ENCODE peak calls at places on chromosomes 1 and 21, in nine cellular contexts. O, J, Z, I, N, L, U, Q and C are unnamed samples.

GRCh38 chr1:232923739-232924386 is 26.5 kb upstream of the NTPCR start:
- DNase-seq in U (no peak), L (no peak), I (no peak), O (no peak), N (no peak), J (no peak), Z (peak; percentile 54), Q (peak; percentile 19), C (no peak)

GRCh38 chr1:110674337-110675059 is at the start of gene KCNA3:
- DNase-seq in J (no peak), Z (peak; percentile 72), Q (peak; percentile 54), O (peak; percentile 42), U (peak; percentile 69), N (peak; percentile 35), L (peak; percentile 81), I (peak; percentile 58), C (no peak)

GRCh38 chr1:210624722-210625121 is 296.0 kb downstream of the HHAT start:
- DNase-seq in L (no peak), U (no peak), N (no peak), Q (no peak), J (no peak), I (peak; percentile 72), Z (no peak), O (peak; percentile 25), C (no peak)

GRCh38 chr1:216732121-216732520 is 8.9 kb upstream of the ESRRG start:
- DNase-seq in Q (no peak), I (no peak), U (no peak), O (no peak), L (no peak), Z (no peak), N (no peak), J (no peak), C (no peak)

GRCh38 chr1:26066857-26067256 is 573 bp downstream of the TRIM63 start:
- DNase-seq in L (no peak), Z (no peak), J (no peak), U (no peak), O (peak; percentile 85), N (peak; percentile 66), Q (no peak), I (peak; percentile 56), C (no peak)

GRCh38 chr1:1020415-1021009 is 592 bp downstream of the AGRN start:
- DNase-seq in I (no peak), N (no peak), Q (no peak), L (no peak), O (no peak), U (no peak), Z (no peak), J (no peak), C (no peak)

GRCh38 chr1:150789396-150789795 is 18.7 kb downstream of the CTSK start:
- DNase-seq in U (peak; percentile 40), L (no peak), I (no peak), O (no peak), J (no peak), Z (no peak), Q (no peak), N (no peak), C (no peak)

GRCh38 chr1:11285883-11286734 is 13.1 kb downstream of the UBIAD1 start:
- DNase-seq in U (no peak), L (no peak), N (no peak), I (no peak), Q (no peak), J (no peak), Z (no peak), O (no peak), C (no peak)

GRCh38 chr1:184022651-184023050 is 14.9 kb downstream of the COLGALT2 start:
- DNase-seq in N (peak; percentile 31), Q (no peak), J (no peak), O (peak; percentile 26), U (no peak), Z (no peak), I (no peak), L (no peak), C (no peak)

GRCh38 chr1:170126691-170127090 is 19.1 kb upstream of the NTMT2 start:
- DNase-seq in I (no peak), J (peak; percentile 91), L (no peak), Q (no peak), O (no peak), U (no peak), Z (no peak), N (no peak), C (no peak)

GRCh38 chr1:15036101-15036500 is 117.4 kb upstream of the TMEM51 start:
- DNase-seq in Q (no peak), O (no peak), L (no peak), Z (no peak), N (no peak), I (no peak), U (no peak), J (no peak), C (no peak)

GRCh38 chr21:36479415-36480402 is at the start of gene CLDN14:
- DNase-seq in J (no peak), N (no peak), Z (no peak), I (peak; percentile 72), Q (no peak), L (no peak), U (no peak), O (no peak), C (no peak)

GRCh38 chr21:46108827-46109226 is 10.9 kb downstream of the COL6A2 start:
- DNase-seq in O (no peak), Z (no peak), U (no peak), I (no peak), N (no peak), J (no peak), L (no peak), Q (no peak), C (peak; percentile 31)

GRCh38 chr1:204725821-204726448 is 40.4 kb upstream of the LRRN2 start:
- DNase-seq in Z (no peak), I (no peak), U (no peak), J (no peak), Q (no peak), L (no peak), N (no peak), O (no peak), C (no peak)

GRCh38 chr1:151494741-151495281 is 16.4 kb upstream of the CGN start:
- DNase-seq in N (no peak), Q (no peak), I (no peak), J (no peak), L (no peak), Z (no peak), U (no peak), O (no peak), C (no peak)

GRCh38 chr1:117658676-117659075 is 52.8 kb downstream of the TENT5C start:
- DNase-seq in I (no peak), O (no peak), U (no peak), J (no peak), L (no peak), Z (peak; percentile 87), N (no peak), Q (peak; percentile 66), C (no peak)

GRCh38 chr1:211734791-211735190 is 59.4 kb upstream of the NEK2 start:
- DNase-seq in J (no peak), Q (no peak), N (no peak), I (no peak), U (no peak), L (no peak), O (no peak), Z (no peak), C (no peak)
- H3K27ac ChIP-seq in J (no peak overlapping the region), Q (no peak overlapping the region), N (no peak overlapping the region), I (no peak overlapping the region), U (no peak overlapping the region), L (no peak overlapping the region), O (no peak overlapping the region), Z (no peak overlapping the region), C (no peak overlapping the region)

DNA sequence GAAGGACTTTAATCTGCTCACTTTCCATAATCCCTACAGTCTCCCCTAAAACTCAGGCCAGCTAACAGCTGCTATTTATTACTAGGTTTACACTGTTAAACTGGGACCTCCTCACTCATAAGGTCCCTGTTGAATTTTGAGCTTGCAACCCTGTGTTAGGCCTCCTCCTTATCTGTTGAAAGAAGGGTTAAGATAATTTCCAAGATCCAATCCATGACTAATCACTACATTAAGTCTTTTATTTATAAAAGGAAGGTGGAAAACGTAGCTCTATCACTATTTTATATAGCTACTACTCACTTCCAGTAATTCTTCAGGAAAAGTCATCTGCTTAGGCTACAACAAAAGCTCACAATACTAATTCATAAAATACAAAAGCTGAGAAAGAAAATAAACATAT is 79.5 kb downstream of the EVI5 start:
- DNase-seq in N (no peak), J (no peak), U (no peak), L (no peak), Z (no peak), Q (no peak), O (no peak), I (no peak), C (no peak)
- H3K27ac ChIP-seq in N (no peak overlapping the region), J (no peak overlapping the region), U (no peak overlapping the region), L (no peak overlapping the region), Z (no peak overlapping the region), Q (no peak overlapping the region), O (no peak overlapping the region), I (no peak overlapping the region), C (no peak overlapping the region)

GRCh38 chr1:76585980-76586674 is 281.2 kb upstream of the ST6GALNAC5 start:
- DNase-seq in L (no peak), U (no peak), O (no peak), I (no peak), Z (no peak), J (no peak), N (no peak), Q (no peak), C (no peak)

GRCh38 chr1:76587213-76587612 is 280.1 kb upstream of the ST6GALNAC5 start:
- DNase-seq in N (no peak), O (no peak), I (no peak), Z (no peak), Q (no peak), L (no peak), J (no peak), U (no peak), C (no peak)

GRCh38 chr1:76580206-76580605 is 287.1 kb upstream of the ST6GALNAC5 start:
- DNase-seq in Z (no peak), U (no peak), J (no peak), Q (no peak), O (no peak), N (no peak), L (no peak), I (no peak), C (no peak)

GRCh38 chr1:76583875-76584477 is 283.3 kb upstream of the ST6GALNAC5 start:
- DNase-seq in Z (no peak), J (no peak), N (no peak), Q (no peak), I (no peak), L (no peak), O (no peak), U (no peak), C (no peak)

GRCh38 chr1:76583237-76583868 is 283.9 kb upstream of the ST6GALNAC5 start:
- DNase-seq in N (no peak), U (no peak), O (no peak), Q (no peak), Z (no peak), I (no peak), J (no peak), L (no peak), C (no peak)
- H3K27ac ChIP-seq in N (no peak overlapping the region), U (no peak overlapping the region), O (no peak overlapping the region), Q (no peak overlapping the region), Z (no peak overlapping the region), I (no peak overlapping the region), J (no peak overlapping the region), L (no peak overlapping the region), C (no peak overlapping the region)

DNA sequence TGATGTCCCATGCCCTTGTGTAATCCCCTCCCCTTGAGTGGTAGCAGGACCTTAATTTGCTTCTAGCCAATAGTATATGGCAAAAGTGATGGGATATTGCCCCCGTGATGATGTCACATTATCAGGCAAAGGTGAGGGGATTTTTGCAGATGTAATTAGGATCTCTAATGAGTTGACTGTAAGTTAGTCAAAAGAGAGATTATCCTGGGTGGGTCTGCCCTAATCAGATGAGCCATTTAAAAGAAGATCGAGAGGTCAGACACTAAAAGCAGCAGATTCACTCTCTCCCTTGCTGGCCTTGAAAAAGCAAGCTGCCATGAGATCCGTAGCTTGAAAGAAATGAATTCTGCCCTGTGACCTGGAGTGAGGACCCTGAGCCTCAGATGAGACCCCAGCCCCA is 50.1 kb upstream of the TARBP1 start:
- DNase-seq in N (peak; percentile 11), O (no peak), L (no peak), J (no peak), U (no peak), I (no peak), Z (no peak), Q (no peak), C (no peak)
- H3K27ac ChIP-seq in N (peak overlapping the region; percentile 100), O (peak overlapping the region; percentile 98), L (peak overlapping the region; percentile 43), J (no peak overlapping the region), U (no peak overlapping the region), I (peak overlapping the region; percentile 98), Z (no peak overlapping the region), Q (no peak overlapping the region), C (peak overlapping the region; percentile 83)